ENCODE peak calls at places on chromosomes 2 and 18, in seven cellular contexts. One of them, this sample, is unnamed. For H3K36me3, the result is how much of the 10 kb centered on the place peaks cover.

GRCh38 chr2:118474151-118474561 is 373.3 kb downstream of the EN1 start:
- DNase-seq in HepG2: no peak
- DNase-seq in GM12878: no peak
- DNase-seq in K562: no peak
- DNase-seq in SK-N-SH: no peak
- DNase-seq in GM23338: peak
- DNase-seq in HCT116: no peak
- DNase-seq in this sample: no peak

GRCh38 chr2:102735431-102736130 is 26.2 kb upstream of the TMEM182 start:
- DNase-seq in GM23338: peak
- DNase-seq in HepG2: peak
- DNase-seq in GM12878: no peak
- DNase-seq in SK-N-SH: no peak
- DNase-seq in HCT116: no peak
- DNase-seq in K562: no peak
- DNase-seq in this sample: no peak

GRCh38 chr2:72755647-72756423 is 70.0 kb downstream of the EXOC6B start:
- DNase-seq in GM12878: no peak
- DNase-seq in HepG2: peak
- DNase-seq in K562: no peak
- DNase-seq in GM23338: no peak
- DNase-seq in HCT116: no peak
- DNase-seq in SK-N-SH: no peak
- DNase-seq in this sample: no peak

GRCh38 chr2:104939570-104940235 is 85.8 kb downstream of the POU3F3 start:
- DNase-seq in GM23338: no peak
- DNase-seq in HCT116: no peak
- DNase-seq in HepG2: no peak
- DNase-seq in K562: no peak
- DNase-seq in SK-N-SH: no peak
- DNase-seq in GM12878: no peak
- DNase-seq in this sample: no peak

GRCh38 chr2:74092236-74092635 is 55.5 kb downstream of the BOLA3 start:
- DNase-seq in GM12878: no peak
- DNase-seq in GM23338: no peak
- DNase-seq in HCT116: no peak
- DNase-seq in K562: no peak
- DNase-seq in SK-N-SH: no peak
- DNase-seq in HepG2: no peak
- DNase-seq in this sample: no peak

GRCh38 chr2:169452080-169452479 is 27.2 kb upstream of the BBS5 start:
- DNase-seq in SK-N-SH: peak
- DNase-seq in HepG2: peak
- DNase-seq in GM12878: no peak
- DNase-seq in GM23338: peak
- DNase-seq in K562: peak
- DNase-seq in HCT116: peak
- DNase-seq in this sample: peak

GRCh38 chr18:56982756-56983155 is 164.1 kb upstream of the BOD1L2 start:
- DNase-seq in HepG2: no peak
- DNase-seq in HCT116: no peak
- DNase-seq in GM23338: no peak
- DNase-seq in GM12878: no peak
- DNase-seq in K562: no peak
- DNase-seq in SK-N-SH: no peak
- DNase-seq in this sample: no peak

GRCh38 chr2:66305714-66306113 is 129.2 kb upstream of the MEIS1 start:
- DNase-seq in K562: no peak
- DNase-seq in SK-N-SH: peak
- DNase-seq in GM23338: no peak
- DNase-seq in HCT116: no peak
- DNase-seq in HepG2: no peak
- DNase-seq in GM12878: no peak
- DNase-seq in this sample: no peak

GRCh38 chr2:134406311-134406710 is 152.4 kb downstream of the MGAT5 start:
- DNase-seq in GM23338: no peak
- DNase-seq in GM12878: no peak
- DNase-seq in SK-N-SH: no peak
- DNase-seq in HCT116: no peak
- DNase-seq in HepG2: no peak
- DNase-seq in K562: no peak
- DNase-seq in this sample: no peak

GRCh38 chr18:26685438-26686173 is 137.3 kb upstream of the KCTD1 start:
- DNase-seq in HepG2: peak
- DNase-seq in GM12878: no peak
- DNase-seq in GM23338: peak
- DNase-seq in K562: no peak
- DNase-seq in HCT116: no peak
- DNase-seq in SK-N-SH: peak
- DNase-seq in this sample: no peak

GRCh38 chr18:10726198-10727068 is 200.6 kb downstream of the NAPG start:
- DNase-seq in HepG2: no peak
- DNase-seq in GM12878: no peak
- DNase-seq in K562: no peak
- DNase-seq in SK-N-SH: no peak
- DNase-seq in GM23338: no peak
- DNase-seq in HCT116: no peak
- DNase-seq in this sample: no peak

GRCh38 chr18:63154350-63155152 is 165.0 kb downstream of the BCL2 start:
- DNase-seq in HCT116: no peak
- DNase-seq in GM23338: no peak
- DNase-seq in HepG2: no peak
- DNase-seq in GM12878: no peak
- DNase-seq in SK-N-SH: no peak
- DNase-seq in K562: no peak
- DNase-seq in this sample: no peak

GRCh38 chr2:38037757-38038615 is 38.0 kb downstream of the CYP1B1 start:
- DNase-seq in GM23338: peak
- DNase-seq in HepG2: no peak
- DNase-seq in K562: no peak
- DNase-seq in GM12878: peak
- DNase-seq in HCT116: no peak
- DNase-seq in SK-N-SH: no peak
- DNase-seq in this sample: no peak

GRCh38 chr2:18085593-18085992 is 207.1 kb downstream of the KCNS3 start:
- DNase-seq in SK-N-SH: no peak
- DNase-seq in HCT116: no peak
- DNase-seq in K562: no peak
- DNase-seq in HepG2: no peak
- DNase-seq in GM12878: no peak
- DNase-seq in GM23338: no peak
- DNase-seq in this sample: no peak

GRCh38 chr2:164457271-164457670 is 164.0 kb downstream of the GRB14 start:
- DNase-seq in GM12878: no peak
- DNase-seq in GM23338: no peak
- DNase-seq in K562: no peak
- DNase-seq in HepG2: no peak
- DNase-seq in HCT116: no peak
- DNase-seq in SK-N-SH: no peak
- DNase-seq in this sample: no peak

GRCh38 chr18:45856526-45856925 is 31.1 kb downstream of the SIGLEC15 start:
- DNase-seq in GM23338: no peak
- DNase-seq in K562: no peak
- DNase-seq in SK-N-SH: no peak
- DNase-seq in GM12878: no peak
- DNase-seq in HepG2: no peak
- DNase-seq in HCT116: no peak
- DNase-seq in this sample: no peak

GRCh38 chr2:158102446-158102845 is 770 bp downstream of the UPP2 start:
- DNase-seq in GM12878: no peak
- DNase-seq in HCT116: no peak
- DNase-seq in GM23338: no peak
- DNase-seq in SK-N-SH: no peak
- DNase-seq in HepG2: no peak
- DNase-seq in K562: no peak
- DNase-seq in this sample: no peak

GRCh38 chr2:203510941-203511305 is 24.2 kb downstream of the RAPH1 start:
- DNase-seq in SK-N-SH: peak
- DNase-seq in K562: no peak
- DNase-seq in GM12878: no peak
- DNase-seq in HepG2: no peak
- DNase-seq in HCT116: no peak
- DNase-seq in GM23338: no peak
- DNase-seq in this sample: no peak

GRCh38 chr2:190179754-190180312 is 117.3 kb upstream of the MSTN start:
- DNase-seq in GM23338: no peak
- DNase-seq in K562: no peak
- DNase-seq in SK-N-SH: peak
- DNase-seq in HepG2: no peak
- DNase-seq in HCT116: no peak
- DNase-seq in GM12878: no peak
- DNase-seq in this sample: no peak

GRCh38 chr2:181438298-181438697 is 18.9 kb upstream of the ITGA4 start:
- DNase-seq in SK-N-SH: no peak
- DNase-seq in HepG2: no peak
- DNase-seq in K562: no peak
- DNase-seq in GM12878: no peak
- DNase-seq in GM23338: peak
- DNase-seq in HCT116: peak
- DNase-seq in this sample: no peak

GRCh38 chr2:68417931-68418330 is 49.2 kb downstream of the FBXO48 start:
- DNase-seq in K562: no peak
- DNase-seq in SK-N-SH: no peak
- DNase-seq in HCT116: no peak
- DNase-seq in HepG2: no peak
- DNase-seq in GM12878: no peak
- DNase-seq in GM23338: no peak
- DNase-seq in this sample: no peak

GRCh38 chr18:45962461-45962860 is 4.7 kb downstream of the EPG5 start:
- DNase-seq in GM12878: peak
- DNase-seq in K562: no peak
- DNase-seq in GM23338: no peak
- DNase-seq in HCT116: no peak
- DNase-seq in SK-N-SH: no peak
- DNase-seq in HepG2: peak
- DNase-seq in this sample: no peak

GRCh38 chr18:5982332-5982731 is 87.0 kb upstream of the TMEM200C start:
- DNase-seq in SK-N-SH: no peak
- DNase-seq in HCT116: no peak
- DNase-seq in GM23338: no peak
- DNase-seq in K562: no peak
- DNase-seq in GM12878: peak
- DNase-seq in HepG2: no peak
- DNase-seq in this sample: no peak

GRCh38 chr2:219000569-219000960 is 7.3 kb upstream of the CRYBA2 start:
- DNase-seq in K562: no peak
- DNase-seq in GM23338: no peak
- DNase-seq in HCT116: no peak
- DNase-seq in SK-N-SH: peak
- DNase-seq in GM12878: no peak
- DNase-seq in HepG2: no peak
- DNase-seq in this sample: no peak

GRCh38 chr2:233404227-233404626 is 49.9 kb downstream of the DGKD start:
- DNase-seq in HCT116: peak
- DNase-seq in SK-N-SH: no peak
- DNase-seq in GM12878: no peak
- DNase-seq in GM23338: peak
- DNase-seq in K562: peak
- DNase-seq in HepG2: peak
- DNase-seq in this sample: no peak

GRCh38 chr2:146734042-146734715 is 1110.7 kb upstream of the ACVR2A start:
- DNase-seq in GM12878: peak
- DNase-seq in SK-N-SH: peak
- DNase-seq in HepG2: peak
- DNase-seq in GM23338: peak
- DNase-seq in HCT116: peak
- DNase-seq in K562: peak
- DNase-seq in this sample: peak

GRCh38 chr18:35999925-36000324 is 27.4 kb downstream of the RMP24 start:
- DNase-seq in SK-N-SH: no peak
- DNase-seq in K562: no peak
- DNase-seq in HepG2: no peak
- DNase-seq in GM12878: no peak
- DNase-seq in GM23338: no peak
- DNase-seq in HCT116: no peak
- DNase-seq in this sample: no peak

GRCh38 chr18:7084080-7084765 is 33.4 kb downstream of the LAMA1 start:
- DNase-seq in GM23338: no peak
- DNase-seq in GM12878: peak
- DNase-seq in HCT116: no peak
- DNase-seq in HepG2: no peak
- DNase-seq in SK-N-SH: no peak
- DNase-seq in K562: no peak
- DNase-seq in this sample: no peak

GRCh38 chr2:222305510-222306392 is 7.0 kb upstream of the PAX3 start:
- DNase-seq in GM12878: no peak
- DNase-seq in GM23338: peak
- DNase-seq in K562: no peak
- DNase-seq in SK-N-SH: peak
- DNase-seq in HCT116: no peak
- DNase-seq in HepG2: no peak
- DNase-seq in this sample: no peak

GRCh38 chr2:237132799-237133198 is 47.1 kb downstream of the COPS8 start:
- DNase-seq in HepG2: peak
- DNase-seq in HCT116: peak
- DNase-seq in K562: peak
- DNase-seq in GM23338: peak
- DNase-seq in SK-N-SH: peak
- DNase-seq in GM12878: no peak
- DNase-seq in this sample: no peak
- H3K36me3 ChIP-seq in HepG2: under half
- H3K36me3 ChIP-seq in HCT116: under half
- H3K36me3 ChIP-seq in K562: under half
- H3K36me3 ChIP-seq in GM23338: under half
- H3K36me3 ChIP-seq in SK-N-SH: under half
- H3K36me3 ChIP-seq in GM12878: under half
- H3K36me3 ChIP-seq in this sample: under half

GRCh38 chr2:231050018-231050901 is 6.4 kb upstream of the PSMD1 start:
- DNase-seq in K562: no peak
- DNase-seq in GM23338: no peak
- DNase-seq in HepG2: peak
- DNase-seq in SK-N-SH: no peak
- DNase-seq in HCT116: no peak
- DNase-seq in GM12878: no peak
- DNase-seq in this sample: no peak
- TF ChIP-seq REST in K562: no peak
- TF ChIP-seq REST in GM23338: no peak
- TF ChIP-seq REST in HepG2: peak
- TF ChIP-seq REST in SK-N-SH: no peak
- TF ChIP-seq REST in HCT116: no peak
- TF ChIP-seq REST in GM12878: no peak
- TF ChIP-seq REST in this sample: no peak

DNA sequence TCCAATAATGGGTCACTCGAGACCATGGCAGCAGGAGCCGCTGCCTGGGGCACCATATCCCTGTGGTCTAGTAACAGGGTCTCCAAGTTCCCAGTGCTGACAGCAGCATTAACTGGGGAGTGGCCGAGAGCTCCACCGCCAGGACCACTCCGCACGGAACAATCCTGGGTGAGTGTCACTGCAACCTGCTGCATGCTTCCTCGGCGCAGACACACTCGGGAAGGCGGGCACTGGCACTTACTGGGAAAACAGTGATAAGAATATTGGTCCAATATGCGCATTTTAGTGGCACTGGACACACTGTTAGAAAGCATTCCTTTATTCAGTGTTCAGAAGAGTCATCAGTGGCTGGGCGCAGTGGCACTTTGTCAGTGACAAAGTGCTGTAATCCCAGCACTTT is 29.7 kb downstream of the FAM228A start:
- DNase-seq in K562: no peak
- DNase-seq in SK-N-SH: no peak
- DNase-seq in GM12878: no peak
- DNase-seq in HepG2: no peak
- DNase-seq in HCT116: no peak
- DNase-seq in GM23338: no peak
- DNase-seq in this sample: no peak
- H3K36me3 ChIP-seq in K562: under half
- H3K36me3 ChIP-seq in SK-N-SH: under half
- H3K36me3 ChIP-seq in GM12878: under half
- H3K36me3 ChIP-seq in HepG2: under half
- H3K36me3 ChIP-seq in HCT116: under half
- H3K36me3 ChIP-seq in GM23338: under half
- H3K36me3 ChIP-seq in this sample: under half

GRCh38 chr18:73715228-73715670 is 432.4 kb downstream of the FBXO15 start:
- DNase-seq in GM12878: no peak
- DNase-seq in HCT116: no peak
- DNase-seq in K562: no peak
- DNase-seq in HepG2: no peak
- DNase-seq in SK-N-SH: no peak
- DNase-seq in GM23338: no peak
- DNase-seq in this sample: no peak
- TF ChIP-seq REST in GM12878: no peak
- TF ChIP-seq REST in HCT116: no peak
- TF ChIP-seq REST in K562: no peak
- TF ChIP-seq REST in HepG2: no peak
- TF ChIP-seq REST in SK-N-SH: no peak
- TF ChIP-seq REST in GM23338: no peak
- TF ChIP-seq REST in this sample: no peak